ENCODE peak calls at places on chromosomes 7 and 10, in nine cellular contexts. P is GM23338; G is left ventricle myocardium inferior; N is CD8-positive, alpha-beta memory T cell; F is iPS DF 6.9; Q is mesenchymal stem cell; V is SK-N-SH; Y is adrenal gland; S is neural progenitor cell. E is an unnamed sample. For H3K27me3 and H3K4me1, the result is how much of the 10 kb centered on the place peaks cover.

GRCh38 chr7:151366872-151367207 is 25.2 kb downstream of the NUB1 start:
- DNase-seq in P (no peak), G (no peak), N (no peak), F (no peak), Q (peak), V (no peak), Y (no peak), S (no peak), E (no peak)

GRCh38 chr7:101630591-101630990 is 1.5 kb upstream of the MYL10 start:
- DNase-seq in P (no peak), G (no peak), N (peak), F (no peak), Q (peak), V (peak), Y (no peak), S (no peak), E (no peak)

GRCh38 chr10:86952106-86952505 is 5.3 kb downstream of the MMRN2 start:
- DNase-seq in P (no peak), G (no peak), N (no peak), F (no peak), Q (no peak), V (no peak), Y (no peak), S (no peak), E (no peak)

GRCh38 chr7:25731035-25731880 is 420.7 kb upstream of the NFE2L3 start:
- DNase-seq in P (no peak), G (no peak), N (no peak), F (no peak), Q (no peak), V (no peak), Y (no peak), S (no peak), E (no peak)

GRCh38 chr10:118692911-118693310 is 61.9 kb downstream of the CACUL1 start:
- DNase-seq in P (no peak), G (no peak), N (no peak), F (no peak), Q (peak), V (peak), Y (no peak), S (no peak), E (no peak)

GRCh38 chr7:63047546-63047945 is 951.1 kb upstream of the ZNF722 start:
- DNase-seq in P (no peak), G (no peak), N (no peak), F (no peak), Q (no peak), V (no peak), Y (no peak), S (no peak), E (no peak)

GRCh38 chr7:7709263-7709662 is 9.1 kb downstream of the RPA3 start:
- DNase-seq in P (peak), G (no peak), N (no peak), F (peak), Q (no peak), V (no peak), Y (no peak), S (peak), E (no peak)

GRCh38 chr7:36657031-36657660 is 67.1 kb downstream of the AOAH start:
- DNase-seq in P (no peak), G (no peak), N (no peak), F (no peak), Q (no peak), V (no peak), Y (no peak), S (no peak), E (no peak)

GRCh38 chr7:158362912-158363905 is 224.4 kb downstream of the PTPRN2 start:
- DNase-seq in P (peak), G (no peak), N (no peak), F (no peak), Q (no peak), V (no peak), Y (no peak), S (peak), E (no peak)

GRCh38 chr10:119896937-119897336 is 4.4 kb downstream of the SEC23IP start:
- DNase-seq in P (no peak), G (peak), N (no peak), F (no peak), Q (peak), V (peak), Y (peak), S (no peak), E (peak)

GRCh38 chr7:46545790-46546189 is 624.7 kb upstream of the IGFBP3 start:
- DNase-seq in P (no peak), G (no peak), N (no peak), F (no peak), Q (peak), V (no peak), Y (no peak), S (no peak), E (no peak)

GRCh38 chr7:133563196-133563707 is 310.4 kb downstream of the EXOC4 start:
- DNase-seq in P (no peak), G (no peak), N (no peak), F (no peak), Q (no peak), V (no peak), Y (no peak), S (no peak), E (no peak)

GRCh38 chr10:6218692-6219493 is 16.2 kb downstream of the PFKFB3 start:
- DNase-seq in P (no peak), G (no peak), N (no peak), F (no peak), Q (peak), V (no peak), Y (no peak), S (no peak), E (peak)

GRCh38 chr10:119521443-119522204 is 20.9 kb downstream of the RGS10 start:
- DNase-seq in P (no peak), G (no peak), N (no peak), F (no peak), Q (peak), V (no peak), Y (no peak), S (no peak), E (no peak)

GRCh38 chr10:119726291-119727261 is 726 bp downstream of the INPP5F start:
- DNase-seq in P (peak), G (peak), N (no peak), F (no peak), Q (no peak), V (peak), Y (no peak), S (peak), E (peak)

GRCh38 chr10:12906051-12906541 is 95.4 kb downstream of the CCDC3 start:
- DNase-seq in P (no peak), G (no peak), N (no peak), F (no peak), Q (no peak), V (no peak), Y (no peak), S (no peak), E (no peak)

GRCh38 chr10:71280825-71281224 is 38.2 kb upstream of the SLC29A3 start:
- DNase-seq in P (no peak), G (no peak), N (no peak), F (no peak), Q (no peak), V (no peak), Y (no peak), S (no peak), E (no peak)

GRCh38 chr10:30028006-30028441 is 31.4 kb downstream of the JCAD start:
- DNase-seq in P (no peak), G (peak), N (peak), F (no peak), Q (no peak), V (no peak), Y (peak), S (no peak), E (no peak)

GRCh38 chr10:78332013-78332412 is 298.4 kb downstream of the RPS24 start:
- DNase-seq in P (no peak), G (no peak), N (no peak), F (no peak), Q (no peak), V (no peak), Y (no peak), S (no peak), E (no peak)

GRCh38 chr10:78964952-78965633 is 103.7 kb upstream of the ZMIZ1 start:
- DNase-seq in P (peak), G (peak), N (no peak), F (peak), Q (peak), V (peak), Y (peak), S (peak), E (peak)

GRCh38 chr10:122342293-122343134 is 32.0 kb upstream of the PLEKHA1 start:
- DNase-seq in P (peak), G (no peak), N (peak), F (no peak), Q (peak), V (peak), Y (peak), S (peak), E (peak)

GRCh38 chr10:71270301-71270777 is 48.7 kb upstream of the SLC29A3 start:
- DNase-seq in P (peak), G (no peak), N (no peak), F (peak), Q (peak), V (peak), Y (peak), S (peak), E (peak)

GRCh38 chr7:116341222-116341907 is 131.0 kb downstream of the TES start:
- DNase-seq in P (no peak), G (no peak), N (no peak), F (no peak), Q (no peak), V (no peak), Y (no peak), S (no peak), E (no peak)

GRCh38 chr10:112832361-112832878 is 117.6 kb upstream of the TCF7L2 start:
- DNase-seq in P (peak), G (no peak), N (no peak), F (peak), Q (no peak), V (no peak), Y (no peak), S (peak), E (no peak)

GRCh38 chr10:74067373-74068370 is 69.8 kb downstream of the VCL start:
- DNase-seq in P (no peak), G (no peak), N (no peak), F (no peak), Q (peak), V (no peak), Y (no peak), S (no peak), E (no peak)

GRCh38 chr10:8428654-8429053 is 374.2 kb downstream of the GATA3 start:
- DNase-seq in P (peak), G (no peak), N (no peak), F (peak), Q (no peak), V (no peak), Y (no peak), S (no peak), E (no peak)
- H3K27me3 ChIP-seq in P (under half), G (under half), N (under half), F (under half), Q (under half), V (under half), Y (under half), S (under half), E (under half)

DNA sequence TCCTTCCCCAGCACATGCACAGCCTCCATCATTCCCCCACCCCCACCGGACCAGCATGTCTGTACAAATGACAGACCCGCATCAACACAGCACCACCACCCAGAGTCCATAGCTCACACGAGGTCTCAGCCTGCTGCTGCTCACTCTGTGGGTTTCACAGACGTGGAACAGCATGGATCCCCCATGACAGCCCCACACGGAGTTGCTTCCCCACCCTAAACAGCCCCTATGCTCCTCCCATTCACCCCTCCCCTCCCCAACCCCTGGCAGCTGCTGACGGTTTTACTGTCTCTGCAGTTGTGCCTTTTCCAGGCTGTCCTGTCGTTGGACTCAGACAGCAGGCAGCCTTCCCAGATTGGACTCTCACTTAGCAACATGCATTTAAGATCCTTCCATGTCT is 167.6 kb downstream of the DIP2C start:
- DNase-seq in P (no peak), G (peak), N (no peak), F (no peak), Q (no peak), V (peak), Y (no peak), S (peak), E (peak)
- H3K4me3 ChIP-seq in P (no peak), G (no peak), N (no peak), F (no peak), Q (no peak), V (no peak), Y (no peak), S (no peak), E (peak)

GRCh38 chr7:29296421-29296820 is 101.8 kb downstream of the CHN2 start:
- DNase-seq in P (peak), G (no peak), N (no peak), F (no peak), Q (no peak), V (no peak), Y (no peak), S (no peak), E (no peak)

GRCh38 chr7:29290829-29291228 is 96.3 kb downstream of the CHN2 start:
- DNase-seq in P (no peak), G (no peak), N (no peak), F (no peak), Q (no peak), V (no peak), Y (no peak), S (no peak), E (no peak)

GRCh38 chr7:29291723-29292591 is 97.4 kb downstream of the CHN2 start:
- DNase-seq in P (no peak), G (no peak), N (no peak), F (no peak), Q (no peak), V (no peak), Y (no peak), S (no peak), E (no peak)

GRCh38 chr7:29289156-29290021 is 94.8 kb downstream of the CHN2 start:
- DNase-seq in P (no peak), G (peak), N (no peak), F (no peak), Q (no peak), V (no peak), Y (no peak), S (peak), E (peak)

DNA sequence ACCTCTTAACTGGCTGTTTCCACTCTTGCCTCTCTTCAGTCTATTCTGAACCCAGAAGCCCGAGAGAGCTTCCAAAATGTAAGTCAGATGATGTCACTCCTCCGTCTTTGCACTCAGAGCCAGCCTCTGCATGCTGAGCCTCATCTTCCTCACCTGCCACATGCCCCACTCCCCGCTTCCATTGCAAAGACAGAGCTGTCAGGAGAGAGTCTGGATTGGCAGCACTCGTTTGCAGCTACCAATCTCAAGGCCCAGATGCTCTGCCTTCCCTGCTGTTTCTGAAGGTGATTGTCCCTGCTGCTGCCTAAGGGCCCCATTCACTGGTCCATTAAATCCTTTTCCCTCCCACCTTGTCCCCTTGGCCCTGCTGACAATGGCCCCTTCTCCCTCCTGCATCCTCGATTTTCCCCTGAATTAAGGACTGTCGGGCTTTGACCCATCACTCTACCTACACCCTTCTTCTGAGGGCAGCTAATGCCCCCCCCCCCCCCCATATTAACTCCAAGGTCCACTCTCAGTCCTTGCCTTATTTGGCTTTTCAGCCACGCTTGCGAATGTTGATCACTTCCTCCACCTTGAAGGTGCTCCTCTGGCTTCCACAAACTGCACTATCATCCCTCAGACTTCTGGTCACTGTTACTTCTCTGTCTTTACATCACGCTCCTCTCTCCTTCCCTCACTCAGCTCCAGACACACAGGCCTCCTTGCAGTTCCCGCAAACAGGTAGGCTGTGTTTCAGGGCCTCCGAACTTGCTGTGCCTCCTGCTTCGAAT is 98.5 kb downstream of the CHN2 start:
- DNase-seq in P (no peak), G (no peak), N (no peak), F (no peak), Q (no peak), V (no peak), Y (no peak), S (no peak), E (no peak)
- H3K4me1 ChIP-seq in P (half or more), G (under half), N (under half), F (under half), Q (under half), V (under half), Y (under half), S (under half), E (under half)

GRCh38 chr10:132500781-132501415 is 36.7 kb upstream of the INPP5A start:
- DNase-seq in P (no peak), G (no peak), N (no peak), F (no peak), Q (no peak), V (no peak), Y (no peak), S (no peak), E (no peak)

GRCh38 chr10:132497083-132497680 is 40.4 kb upstream of the INPP5A start:
- DNase-seq in P (no peak), G (no peak), N (no peak), F (no peak), Q (no peak), V (no peak), Y (no peak), S (no peak), E (no peak)

GRCh38 chr10:132499367-132499685 is 38.3 kb upstream of the INPP5A start:
- DNase-seq in P (no peak), G (no peak), N (no peak), F (no peak), Q (no peak), V (no peak), Y (no peak), S (no peak), E (no peak)

GRCh38 chr10:132497788-132498561 is 39.6 kb upstream of the INPP5A start:
- DNase-seq in P (no peak), G (no peak), N (no peak), F (no peak), Q (no peak), V (no peak), Y (no peak), S (no peak), E (no peak)

DNA sequence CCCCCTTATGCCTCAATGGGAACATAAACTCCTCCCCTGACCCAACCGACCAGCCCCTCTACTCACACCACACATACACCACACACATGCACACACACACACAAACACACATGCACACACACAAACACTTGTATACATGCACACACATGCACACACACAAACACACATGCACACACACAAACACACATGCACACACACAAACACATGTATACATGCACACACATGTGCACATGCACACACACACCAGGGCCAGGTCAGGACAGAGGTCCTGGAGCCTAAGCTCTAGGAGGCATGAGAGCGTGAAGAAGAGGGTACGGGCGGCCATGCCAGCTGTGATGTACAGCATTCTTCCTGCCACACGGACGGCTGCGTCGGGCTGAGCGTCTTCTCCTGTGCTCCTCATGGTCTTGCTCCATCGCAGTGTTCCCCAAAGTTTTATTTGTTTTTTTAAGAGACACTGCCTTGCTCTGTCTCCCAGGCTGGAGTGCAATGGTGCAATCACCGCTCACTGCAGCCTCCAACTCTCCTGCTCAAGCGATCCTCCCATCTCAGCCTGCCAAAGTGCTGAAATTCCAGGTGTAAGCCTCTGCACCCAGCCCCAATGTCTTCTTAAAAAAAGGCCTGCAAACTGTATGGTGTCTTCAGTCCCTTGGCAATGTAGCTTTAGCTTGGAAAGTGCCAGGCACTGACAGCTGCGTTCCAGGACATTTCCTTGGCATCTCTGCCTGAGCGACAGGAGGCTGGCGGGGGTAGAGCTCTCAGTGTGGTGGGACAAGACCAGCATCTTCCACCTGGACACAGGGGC is 38.8 kb upstream of the INPP5A start:
- DNase-seq in P (no peak), G (no peak), N (no peak), F (no peak), Q (no peak), V (no peak), Y (no peak), S (no peak), E (no peak)
- H3K27me3 ChIP-seq in P (under half), G (under half), N (under half), F (under half), Q (half or more), V (under half), Y (under half), S (under half), E (under half)

GRCh38 chr10:68666280-68666760 is 54.7 kb upstream of the CCAR1 start:
- DNase-seq in P (no peak), G (no peak), N (no peak), F (no peak), Q (peak), V (no peak), Y (no peak), S (no peak), E (no peak)
- H3K4me3 ChIP-seq in P (no peak), G (no peak), N (no peak), F (no peak), Q (no peak), V (no peak), Y (no peak), S (no peak), E (no peak)